ENCODE peak calls at places on chromosomes 6 and 20, in five cellular contexts. C, P, N, R and Q are unnamed samples.

GRCh38 chr20:9166153-9166780 is 97.4 kb downstream of the PLCB4 start:
- DNase-seq in C (no peak), P (peak; percentile 68), N (peak; percentile 7), R (no peak), Q (no peak)

GRCh38 chr6:19789100-19789805 is 47.9 kb upstream of the ID4 start:
- DNase-seq in C (no peak), P (no peak), N (no peak), R (no peak), Q (no peak)

GRCh38 chr6:129828229-129828628 is 32.9 kb downstream of the TMEM244 start:
- DNase-seq in C (no peak), P (no peak), N (no peak), R (no peak), Q (no peak)

GRCh38 chr6:14722704-14723103 is 523.2 kb upstream of the JARID2 start:
- DNase-seq in C (no peak), P (no peak), N (no peak), R (no peak), Q (no peak)

GRCh38 chr20:51089272-51089671 is 66.4 kb upstream of the KCNG1 start:
- DNase-seq in C (no peak), P (no peak), N (no peak), R (no peak), Q (no peak)

GRCh38 chr6:44667226-44667625 is 279.7 kb downstream of the CDC5L start:
- DNase-seq in C (peak; percentile 62), P (peak; percentile 98), N (no peak), R (no peak), Q (peak; percentile 94)

GRCh38 chr6:168956884-168957730 is 296.5 kb downstream of the THBS2 start:
- DNase-seq in C (peak; percentile 79), P (peak; percentile 53), N (peak; percentile 80), R (peak; percentile 60), Q (peak; percentile 90)

GRCh38 chr6:170234419-170234818 is 56.5 kb downstream of the DLL1 start:
- DNase-seq in C (no peak), P (no peak), N (no peak), R (no peak), Q (no peak)

GRCh38 chr6:4567141-4567540 is 209.1 kb upstream of the CDYL start:
- DNase-seq in C (no peak), P (peak; percentile 49), N (no peak), R (no peak), Q (peak; percentile 85)

GRCh38 chr6:134911532-134911931 is 38.4 kb downstream of the ALDH8A1 start:
- DNase-seq in C (peak; percentile 16), P (peak; percentile 94), N (no peak), R (no peak), Q (peak; percentile 85)

GRCh38 chr6:30725713-30726505 is 5.8 kb downstream of the TUBB start:
- DNase-seq in C (no peak), P (no peak), N (no peak), R (no peak), Q (peak; percentile 74)

GRCh38 chr6:122704086-122704485 is 75.4 kb upstream of the FABP7 start:
- DNase-seq in C (no peak), P (peak; percentile 59), N (no peak), R (no peak), Q (no peak)

GRCh38 chr6:15036690-15037245 is 209.1 kb upstream of the JARID2 start:
- DNase-seq in C (no peak), P (peak; percentile 30), N (peak; percentile 40), R (no peak), Q (no peak)

GRCh38 chr20:23668477-23668951 is 20.3 kb downstream of the CST4 start:
- DNase-seq in C (peak; percentile 32), P (peak; percentile 48), N (peak; percentile 73), R (peak; percentile 60), Q (peak; percentile 62)

GRCh38 chr20:50395258-50395729 is 114.9 kb upstream of the PTPN1 start:
- DNase-seq in C (peak; percentile 4), P (peak; percentile 66), N (no peak), R (no peak), Q (peak; percentile 69)

GRCh38 chr20:62832212-62832922 is 15.5 kb downstream of the COL9A3 start:
- DNase-seq in C (no peak), P (peak; percentile 60), N (peak; percentile 53), R (peak; percentile 85), Q (peak; percentile 21)

GRCh38 chr20:51610111-51610510 is 67.6 kb upstream of the NFATC2 start:
- DNase-seq in C (no peak), P (no peak), N (no peak), R (no peak), Q (no peak)